ENCODE peak calls at places on chromosomes 16 and 17, in four cellular contexts. B, W, U and P are unnamed samples.

GRCh38 chr16:84718-85452 is 6.9 kb downstream of the MPG start:
- DNase-seq in U (no peak), W (peak; percentile 71), B (no peak), P (peak; percentile 68)

GRCh38 chr16:54931757-54932660 is 1.3 kb downstream of the IRX5 start:
- DNase-seq in U (no peak), B (peak; percentile 63), W (no peak), P (peak; percentile 6)

GRCh38 chr17:57242148-57242547 is 14.2 kb upstream of the MSI2 start:
- DNase-seq in U (no peak), W (no peak), B (no peak), P (no peak)

GRCh38 chr17:44170499-44171201 is at the start of gene ASB16:
- DNase-seq in W (no peak), B (no peak), U (no peak), P (no peak)

GRCh38 chr17:27540300-27541105 is 84.3 kb downstream of the KSR1 start:
- DNase-seq in U (peak; percentile 66), B (no peak), W (no peak), P (no peak)

GRCh38 chr17:17924131-17924856 is 47.9 kb downstream of the TOM1L2 start:
- DNase-seq in U (no peak), W (no peak), B (no peak), P (no peak)

GRCh38 chr16:11557811-11558210 is 28.9 kb downstream of the LITAF start:
- DNase-seq in U (no peak), W (no peak), B (no peak), P (no peak)

GRCh38 chr16:74321356-74321755 is 24.7 kb downstream of the PSMD7 start:
- DNase-seq in U (no peak), W (no peak), B (no peak), P (no peak)

GRCh38 chr17:52383493-52384100 is 225.1 kb upstream of the CA10 start:
- DNase-seq in W (peak; percentile 15), B (peak; percentile 69), U (peak; percentile 71), P (peak; percentile 1)

GRCh38 chr16:63617990-63618763 is 1503.7 kb downstream of the CDH11 start:
- DNase-seq in B (no peak), W (no peak), U (no peak), P (no peak)

GRCh38 chr16:79966226-79966625 is 365.7 kb upstream of the MAF start:
- DNase-seq in B (no peak), U (no peak), W (no peak), P (no peak)

GRCh38 chr17:46929413-46929812 is 6.5 kb downstream of the GOSR2 start:
- DNase-seq in B (no peak), W (no peak), U (no peak), P (no peak)

GRCh38 chr17:27218719-27219488 is 75.0 kb upstream of the WSB1 start:
- DNase-seq in U (no peak), B (no peak), W (no peak), P (no peak)

GRCh38 chr16:87317766-87318121 is 552 bp upstream of the C16orf95 start:
- DNase-seq in W (no peak), B (no peak), U (peak; percentile 67), P (peak; percentile 49)

GRCh38 chr17:35432176-35433074 is at the start of gene SLFN12:
- DNase-seq in U (no peak), W (peak; percentile 19), B (peak; percentile 71), P (peak; percentile 23)

GRCh38 chr16:69644790-69645189 is 79.0 kb downstream of the NFAT5 start:
- DNase-seq in U (no peak), W (no peak), B (no peak), P (no peak)

GRCh38 chr16:1536601-1537000 is 3.1 kb downstream of the TMEM204 start:
- DNase-seq in W (no peak), U (no peak), B (no peak), P (no peak)

GRCh38 chr17:1029196-1029911 is 32.4 kb downstream of the TIMM22 start:
- DNase-seq in B (no peak), U (no peak), W (no peak), P (no peak)

GRCh38 chr17:30450125-30451027 is 26.8 kb upstream of the GOSR1 start:
- DNase-seq in W (no peak), B (no peak), U (peak; percentile 94), P (no peak)

GRCh38 chr17:79841369-79842135 is 2.3 kb upstream of the CBX4 start:
- DNase-seq in U (no peak), B (peak; percentile 71), W (no peak), P (no peak)

GRCh38 chr17:6713918-6714271 is 726 bp upstream of the SLC13A5 start:
- DNase-seq in W (no peak), B (no peak), U (no peak), P (no peak)

GRCh38 chr16:4416200-4417032 is at the start of gene CORO7:
- DNase-seq in B (peak; percentile 97), W (peak; percentile 93), U (peak; percentile 80), P (peak; percentile 96)
- TF ChIP-seq POLR2A in B (no peak), W (peak; percentile 56), U (peak; percentile 66), P (peak; percentile 80)

GRCh38 chr17:50633683-50634082 is 998 bp upstream of the ABCC3 start:
- DNase-seq in W (no peak), U (no peak), B (no peak), P (no peak)

GRCh38 chr17:50634915-50635719 is 436 bp downstream of the ABCC3 start:
- DNase-seq in W (no peak), B (no peak), U (no peak), P (no peak)

GRCh38 chr17:50635720-50636144 is 1.1 kb downstream of the ABCC3 start:
- DNase-seq in B (no peak), U (no peak), W (no peak), P (no peak)

GRCh38 chr17:50632637-50633036 is 2.0 kb upstream of the ABCC3 start:
- DNase-seq in B (no peak), U (no peak), W (no peak), P (no peak)

DNA sequence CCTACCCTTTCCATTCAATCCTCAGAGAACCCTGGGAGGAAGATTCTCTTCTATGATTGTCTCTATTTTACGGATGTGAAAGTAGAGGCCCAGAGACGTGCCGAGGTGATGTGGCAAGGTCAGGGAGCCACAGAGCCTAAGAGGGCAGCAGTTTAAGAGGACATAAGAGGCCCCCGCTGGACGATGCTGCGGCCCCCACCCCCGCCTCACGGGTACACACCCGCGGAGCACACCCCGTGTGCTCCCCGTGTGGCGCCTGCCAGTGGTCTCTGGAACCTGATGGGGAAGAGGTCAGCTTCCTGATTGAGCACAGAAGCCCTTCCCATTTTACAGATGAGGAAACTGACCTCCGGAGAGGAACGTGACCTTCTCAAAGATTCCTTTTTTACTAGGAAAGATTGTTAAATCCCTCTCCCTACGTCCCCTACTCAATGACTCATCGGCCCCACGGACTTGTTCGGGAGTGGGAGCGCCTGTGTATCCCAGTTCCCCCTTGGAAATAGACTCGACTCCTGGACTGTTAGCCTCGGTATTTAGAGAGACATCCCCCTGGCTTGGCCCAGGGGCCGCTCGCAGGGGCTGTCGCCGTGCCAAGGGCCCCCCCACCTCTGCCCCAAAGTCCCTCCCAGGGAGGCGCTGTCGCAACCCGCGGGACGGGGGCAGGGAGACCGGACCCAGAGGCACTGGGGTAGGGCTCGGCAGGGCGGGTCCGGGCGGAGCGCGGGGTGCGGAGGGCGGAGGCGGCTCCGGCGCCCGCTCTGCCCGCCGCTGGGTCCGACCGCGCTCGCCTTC is at the start of gene ABCC3:
- DNase-seq in W (no peak), B (peak; percentile 73), U (peak; percentile 56), P (no peak)
- TF ChIP-seq TAF1 in W (no peak), B (no peak), U (peak; percentile 5), P (no peak)

DNA sequence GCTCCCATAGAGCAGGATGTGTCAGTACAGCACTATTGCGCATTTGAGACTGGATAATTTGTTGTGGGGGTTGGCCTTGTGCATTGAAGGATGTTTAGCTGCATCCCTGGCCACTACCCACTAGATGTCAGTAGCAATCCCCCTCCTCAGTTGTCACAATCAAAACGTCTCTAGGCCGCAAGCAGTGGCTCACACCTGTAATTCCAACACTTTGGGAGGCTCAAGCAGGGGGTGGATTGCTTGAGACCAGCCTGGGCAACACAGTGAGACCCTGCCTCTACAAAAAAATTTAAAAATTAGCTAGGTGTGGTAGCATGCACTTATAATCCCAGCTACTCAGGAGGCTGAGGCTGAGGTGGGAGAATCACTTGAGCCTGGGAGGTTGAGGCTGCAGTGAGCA is 48.4 kb downstream of the CENPV start:
- DNase-seq in U (peak; percentile 63), W (no peak), B (no peak), P (no peak)
- TF ChIP-seq POLR2AphosphoS5 in U (no peak), W (no peak), B (no peak), P (no peak)

DNA sequence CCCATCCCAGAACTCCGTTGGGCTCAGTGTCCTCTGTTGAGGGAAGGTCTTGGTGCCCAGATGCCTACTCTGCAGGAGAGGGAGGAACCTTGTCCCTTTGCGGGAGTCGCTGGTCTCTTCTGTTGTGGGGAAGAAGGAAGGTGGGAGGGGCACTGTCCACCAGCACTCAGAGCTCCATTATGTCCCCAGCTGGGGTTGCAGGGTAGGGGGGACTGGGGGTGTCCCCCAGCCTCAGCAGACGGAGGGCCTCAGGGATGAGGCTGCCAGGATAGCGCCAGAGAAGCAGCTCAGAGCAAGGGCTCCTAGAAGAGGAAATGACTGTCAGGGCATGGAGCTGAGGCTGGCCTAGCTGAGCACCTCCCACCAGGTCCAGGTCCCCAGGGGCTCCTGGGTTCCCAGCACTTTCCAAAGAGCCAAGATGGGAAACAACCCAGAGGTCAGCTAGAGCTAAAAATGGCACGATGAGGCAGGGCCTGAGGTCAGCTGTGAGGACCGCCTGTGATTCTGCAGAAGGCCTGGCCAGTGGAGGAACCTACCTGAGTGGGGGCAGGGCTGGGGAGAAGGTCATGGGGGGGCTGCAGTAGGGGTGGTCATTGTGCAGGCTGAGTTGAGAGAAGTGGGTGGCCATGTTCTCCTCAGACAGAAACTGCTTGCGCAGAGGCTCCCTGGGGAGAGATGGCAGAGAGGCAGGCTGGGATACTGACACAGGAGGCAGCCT is 886 bp downstream of the HCFC1R1 start:
- DNase-seq in B (peak; percentile 53), U (no peak), W (no peak), P (no peak)
- TF ChIP-seq POLR2A in B (peak; percentile 40), U (peak; percentile 41), W (no peak), P (no peak)

GRCh38 chr17:40648326-40648968 is 829 bp upstream of the SMARCE1 start:
- DNase-seq in W (no peak), B (no peak), U (peak; percentile 56), P (peak; percentile 49)
- TF ChIP-seq TAF1 in W (peak; percentile 6), B (no peak), U (peak; percentile 53), P (peak; percentile 2)

GRCh38 chr16:84617068-84617630 is 729 bp downstream of the COTL1 start:
- DNase-seq in W (no peak), B (peak; percentile 78), U (no peak), P (peak; percentile 59)

GRCh38 chr16:84618428-84619102 is 687 bp upstream of the COTL1 start:
- DNase-seq in W (no peak), B (peak; percentile 80), U (peak; percentile 65), P (no peak)

GRCh38 chr16:84619103-84619460 is 1.2 kb upstream of the COTL1 start:
- DNase-seq in U (no peak), W (no peak), B (no peak), P (no peak)

GRCh38 chr16:84616515-84616914 is 1.4 kb downstream of the COTL1 start:
- DNase-seq in U (no peak), B (no peak), W (no peak), P (no peak)

GRCh38 chr16:84617631-84618427 is at the start of gene COTL1:
- DNase-seq in W (peak; percentile 88), U (peak; percentile 87), B (peak; percentile 90), P (peak; percentile 92)
- TF ChIP-seq POLR2AphosphoS5 in W (peak; percentile 76), U (no peak), B (peak; percentile 41), P (peak; percentile 91)